ENCODE peak calls at places on chromosomes 1 and 21, in nine cellular contexts. One of them, this sample, is unnamed. For H3K4me1, the result is how much of the 10 kb centered on the place peaks cover.

GRCh38 chr1:222283147-222283768 is 264.6 kb downstream of the HHIPL2 start:
- DNase-seq in spleen: peak
- DNase-seq in stomach: no peak
- DNase-seq in CD4-positive, CD25-positive, alpha-beta regulatory T cell: no peak
- DNase-seq in Karpas-422: no peak
- DNase-seq in GM23248: peak
- DNase-seq in psoas muscle: no peak
- DNase-seq in aorta: no peak
- DNase-seq in body of pancreas: no peak
- DNase-seq in this sample: no peak

GRCh38 chr1:54543729-54544496 is 4.1 kb upstream of the ACOT11 start:
- DNase-seq in body of pancreas: no peak
- DNase-seq in GM23248: peak
- DNase-seq in aorta: no peak
- DNase-seq in CD4-positive, CD25-positive, alpha-beta regulatory T cell: no peak
- DNase-seq in Karpas-422: peak
- DNase-seq in spleen: no peak
- DNase-seq in psoas muscle: no peak
- DNase-seq in stomach: no peak
- DNase-seq in this sample: no peak

GRCh38 chr1:210024996-210025395 is 87.0 kb downstream of the SYT14 start:
- DNase-seq in CD4-positive, CD25-positive, alpha-beta regulatory T cell: no peak
- DNase-seq in GM23248: no peak
- DNase-seq in spleen: no peak
- DNase-seq in psoas muscle: no peak
- DNase-seq in aorta: no peak
- DNase-seq in Karpas-422: no peak
- DNase-seq in stomach: no peak
- DNase-seq in body of pancreas: no peak
- DNase-seq in this sample: no peak

GRCh38 chr1:117147856-117148588 is 26.5 kb upstream of the TRIM45 start:
- DNase-seq in aorta: no peak
- DNase-seq in spleen: no peak
- DNase-seq in Karpas-422: no peak
- DNase-seq in GM23248: peak
- DNase-seq in CD4-positive, CD25-positive, alpha-beta regulatory T cell: no peak
- DNase-seq in psoas muscle: no peak
- DNase-seq in body of pancreas: no peak
- DNase-seq in stomach: no peak
- DNase-seq in this sample: no peak

GRCh38 chr21:42103843-42104242 is 32.7 kb downstream of the UMODL1 start:
- DNase-seq in spleen: no peak
- DNase-seq in aorta: no peak
- DNase-seq in Karpas-422: no peak
- DNase-seq in GM23248: no peak
- DNase-seq in psoas muscle: no peak
- DNase-seq in stomach: no peak
- DNase-seq in body of pancreas: no peak
- DNase-seq in CD4-positive, CD25-positive, alpha-beta regulatory T cell: no peak
- DNase-seq in this sample: no peak

GRCh38 chr1:19926296-19927129 is 3.1 kb upstream of the PLA2G2E start:
- DNase-seq in CD4-positive, CD25-positive, alpha-beta regulatory T cell: no peak
- DNase-seq in psoas muscle: no peak
- DNase-seq in Karpas-422: no peak
- DNase-seq in body of pancreas: no peak
- DNase-seq in GM23248: no peak
- DNase-seq in spleen: no peak
- DNase-seq in stomach: no peak
- DNase-seq in aorta: no peak
- DNase-seq in this sample: no peak

GRCh38 chr1:229581485-229581884 is 23.0 kb upstream of the ABCB10 start:
- DNase-seq in aorta: no peak
- DNase-seq in Karpas-422: no peak
- DNase-seq in GM23248: no peak
- DNase-seq in psoas muscle: no peak
- DNase-seq in CD4-positive, CD25-positive, alpha-beta regulatory T cell: no peak
- DNase-seq in body of pancreas: no peak
- DNase-seq in stomach: no peak
- DNase-seq in spleen: no peak
- DNase-seq in this sample: no peak

GRCh38 chr1:180935326-180936109 is 22.8 kb downstream of the KIAA1614 start:
- DNase-seq in body of pancreas: no peak
- DNase-seq in psoas muscle: no peak
- DNase-seq in GM23248: no peak
- DNase-seq in Karpas-422: peak
- DNase-seq in stomach: no peak
- DNase-seq in aorta: no peak
- DNase-seq in CD4-positive, CD25-positive, alpha-beta regulatory T cell: no peak
- DNase-seq in spleen: no peak
- DNase-seq in this sample: peak

GRCh38 chr1:216190438-216190837 is 232.8 kb downstream of the USH2A start:
- DNase-seq in CD4-positive, CD25-positive, alpha-beta regulatory T cell: no peak
- DNase-seq in GM23248: no peak
- DNase-seq in stomach: no peak
- DNase-seq in Karpas-422: no peak
- DNase-seq in psoas muscle: no peak
- DNase-seq in body of pancreas: no peak
- DNase-seq in aorta: no peak
- DNase-seq in spleen: no peak
- DNase-seq in this sample: no peak

GRCh38 chr21:24894324-24894723 is 713.0 kb downstream of the MRPL39 start:
- DNase-seq in CD4-positive, CD25-positive, alpha-beta regulatory T cell: no peak
- DNase-seq in body of pancreas: no peak
- DNase-seq in spleen: no peak
- DNase-seq in psoas muscle: no peak
- DNase-seq in aorta: no peak
- DNase-seq in Karpas-422: no peak
- DNase-seq in stomach: no peak
- DNase-seq in GM23248: no peak
- DNase-seq in this sample: no peak

GRCh38 chr1:21280011-21280471 is 10.2 kb downstream of the ECE1 start:
- DNase-seq in body of pancreas: no peak
- DNase-seq in Karpas-422: no peak
- DNase-seq in stomach: no peak
- DNase-seq in CD4-positive, CD25-positive, alpha-beta regulatory T cell: no peak
- DNase-seq in spleen: peak
- DNase-seq in GM23248: peak
- DNase-seq in psoas muscle: no peak
- DNase-seq in aorta: no peak
- DNase-seq in this sample: peak

DNA sequence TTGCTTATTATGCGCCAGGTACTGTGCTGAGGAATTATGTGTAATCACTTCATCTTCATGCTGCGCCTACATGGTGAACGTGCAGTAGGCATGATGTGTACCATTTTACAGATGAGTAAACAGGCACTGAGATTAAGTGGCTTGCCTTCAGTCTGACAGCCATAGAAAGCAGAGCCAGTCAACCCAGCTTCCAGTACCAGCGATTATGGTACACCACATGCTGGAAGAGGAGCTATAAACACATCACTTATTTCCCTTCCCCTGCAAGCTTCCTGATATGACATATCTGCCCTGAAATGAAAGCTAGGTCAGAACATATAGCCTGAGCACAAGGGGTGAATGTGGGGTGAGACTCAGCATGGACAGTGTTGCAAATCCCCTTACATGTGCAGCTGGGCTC is 33.8 kb upstream of the IL20 start:
- DNase-seq in Karpas-422: no peak
- DNase-seq in CD4-positive, CD25-positive, alpha-beta regulatory T cell: no peak
- DNase-seq in body of pancreas: no peak
- DNase-seq in psoas muscle: no peak
- DNase-seq in GM23248: no peak
- DNase-seq in spleen: no peak
- DNase-seq in aorta: no peak
- DNase-seq in stomach: no peak
- DNase-seq in this sample: no peak
- H3K4me1 ChIP-seq in Karpas-422: under half
- H3K4me1 ChIP-seq in CD4-positive, CD25-positive, alpha-beta regulatory T cell: under half
- H3K4me1 ChIP-seq in body of pancreas: under half
- H3K4me1 ChIP-seq in psoas muscle: under half
- H3K4me1 ChIP-seq in GM23248: under half
- H3K4me1 ChIP-seq in spleen: under half
- H3K4me1 ChIP-seq in aorta: under half
- H3K4me1 ChIP-seq in stomach: under half
- H3K4me1 ChIP-seq in this sample: under half

DNA sequence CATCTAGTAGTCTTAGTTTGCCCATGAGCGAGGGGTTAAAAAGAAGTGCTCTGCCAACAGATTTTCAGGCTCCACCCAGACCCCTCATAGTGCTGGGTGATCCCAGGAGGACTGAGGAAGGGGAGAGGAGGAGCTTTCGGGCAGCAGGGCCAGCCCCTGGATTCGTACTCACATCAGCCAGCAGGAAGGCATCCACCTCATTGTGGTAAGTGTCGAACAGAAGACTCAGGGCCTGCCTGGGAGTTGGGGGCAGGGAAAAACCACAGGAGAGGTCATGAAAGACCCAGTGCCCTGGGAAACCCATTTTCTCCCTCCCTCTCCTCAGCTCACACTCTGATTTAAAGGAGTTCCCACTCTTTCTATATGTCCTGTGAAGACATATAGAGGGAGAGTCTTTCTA is 34.9 kb downstream of the PIK3C2B start:
- DNase-seq in CD4-positive, CD25-positive, alpha-beta regulatory T cell: no peak
- DNase-seq in spleen: peak
- DNase-seq in stomach: no peak
- DNase-seq in aorta: no peak
- DNase-seq in psoas muscle: no peak
- DNase-seq in Karpas-422: no peak
- DNase-seq in body of pancreas: no peak
- DNase-seq in GM23248: no peak
- DNase-seq in this sample: no peak
- H3K4me1 ChIP-seq in CD4-positive, CD25-positive, alpha-beta regulatory T cell: under half
- H3K4me1 ChIP-seq in spleen: half or more
- H3K4me1 ChIP-seq in stomach: under half
- H3K4me1 ChIP-seq in aorta: under half
- H3K4me1 ChIP-seq in psoas muscle: under half
- H3K4me1 ChIP-seq in Karpas-422: under half
- H3K4me1 ChIP-seq in body of pancreas: under half
- H3K4me1 ChIP-seq in GM23248: under half
- H3K4me1 ChIP-seq in this sample: under half

DNA sequence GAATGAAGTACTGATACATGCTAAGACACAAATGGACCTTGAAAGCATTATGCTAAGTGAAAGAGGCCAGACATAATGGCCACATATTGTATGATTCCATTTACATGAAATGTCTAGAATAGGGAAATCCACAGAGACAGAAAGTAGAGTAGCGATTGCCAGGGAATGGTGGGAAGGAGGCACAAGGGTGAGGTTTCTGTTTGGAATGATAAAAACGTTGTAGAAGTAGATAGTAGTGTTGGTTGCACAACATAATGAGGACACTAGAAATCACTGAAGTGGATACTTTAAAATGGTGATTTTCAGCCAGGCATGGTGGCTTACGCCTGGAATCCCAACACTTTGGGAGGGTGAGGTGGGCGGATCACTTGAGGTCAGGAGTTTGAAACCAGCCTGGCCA is 97.6 kb upstream of the VANGL1 start:
- DNase-seq in CD4-positive, CD25-positive, alpha-beta regulatory T cell: no peak
- DNase-seq in GM23248: peak
- DNase-seq in stomach: no peak
- DNase-seq in Karpas-422: no peak
- DNase-seq in spleen: no peak
- DNase-seq in body of pancreas: no peak
- DNase-seq in psoas muscle: no peak
- DNase-seq in aorta: no peak
- DNase-seq in this sample: no peak
- H3K4me1 ChIP-seq in CD4-positive, CD25-positive, alpha-beta regulatory T cell: under half
- H3K4me1 ChIP-seq in GM23248: under half
- H3K4me1 ChIP-seq in stomach: under half
- H3K4me1 ChIP-seq in Karpas-422: under half
- H3K4me1 ChIP-seq in spleen: under half
- H3K4me1 ChIP-seq in body of pancreas: under half
- H3K4me1 ChIP-seq in psoas muscle: under half
- H3K4me1 ChIP-seq in aorta: under half
- H3K4me1 ChIP-seq in this sample: under half

GRCh38 chr1:160640359-160641123 is 6.3 kb downstream of the SLAMF1 start:
- DNase-seq in psoas muscle: no peak
- DNase-seq in aorta: no peak
- DNase-seq in CD4-positive, CD25-positive, alpha-beta regulatory T cell: peak
- DNase-seq in GM23248: no peak
- DNase-seq in body of pancreas: no peak
- DNase-seq in Karpas-422: no peak
- DNase-seq in stomach: no peak
- DNase-seq in spleen: no peak
- DNase-seq in this sample: no peak

GRCh38 chr1:160637821-160638539 is 8.9 kb downstream of the SLAMF1 start:
- DNase-seq in spleen: no peak
- DNase-seq in stomach: no peak
- DNase-seq in body of pancreas: no peak
- DNase-seq in psoas muscle: no peak
- DNase-seq in CD4-positive, CD25-positive, alpha-beta regulatory T cell: peak
- DNase-seq in Karpas-422: no peak
- DNase-seq in aorta: no peak
- DNase-seq in GM23248: no peak
- DNase-seq in this sample: no peak

GRCh38 chr1:160638540-160638857 is 8.3 kb downstream of the SLAMF1 start:
- DNase-seq in stomach: no peak
- DNase-seq in GM23248: no peak
- DNase-seq in psoas muscle: no peak
- DNase-seq in aorta: no peak
- DNase-seq in Karpas-422: no peak
- DNase-seq in spleen: no peak
- DNase-seq in CD4-positive, CD25-positive, alpha-beta regulatory T cell: no peak
- DNase-seq in body of pancreas: no peak
- DNase-seq in this sample: no peak

GRCh38 chr1:160639652-160640051 is 7.2 kb downstream of the SLAMF1 start:
- DNase-seq in body of pancreas: peak
- DNase-seq in psoas muscle: no peak
- DNase-seq in spleen: no peak
- DNase-seq in aorta: no peak
- DNase-seq in stomach: peak
- DNase-seq in CD4-positive, CD25-positive, alpha-beta regulatory T cell: no peak
- DNase-seq in GM23248: no peak
- DNase-seq in Karpas-422: no peak
- DNase-seq in this sample: no peak

GRCh38 chr1:160638926-160639325 is 7.9 kb downstream of the SLAMF1 start:
- DNase-seq in body of pancreas: no peak
- DNase-seq in Karpas-422: no peak
- DNase-seq in spleen: no peak
- DNase-seq in GM23248: no peak
- DNase-seq in CD4-positive, CD25-positive, alpha-beta regulatory T cell: no peak
- DNase-seq in stomach: no peak
- DNase-seq in aorta: no peak
- DNase-seq in psoas muscle: no peak
- DNase-seq in this sample: no peak
- H3K4me1 ChIP-seq in body of pancreas: under half
- H3K4me1 ChIP-seq in Karpas-422: under half
- H3K4me1 ChIP-seq in spleen: half or more
- H3K4me1 ChIP-seq in GM23248: under half
- H3K4me1 ChIP-seq in CD4-positive, CD25-positive, alpha-beta regulatory T cell: half or more
- H3K4me1 ChIP-seq in stomach: under half
- H3K4me1 ChIP-seq in aorta: under half
- H3K4me1 ChIP-seq in psoas muscle: under half
- H3K4me1 ChIP-seq in this sample: under half